ENCODE peak calls at places on chromosomes 7 and 10, in six cellular contexts. P, R, C, Z, Y and O are unnamed samples.

GRCh38 chr10:112938808-112939482 is 11.1 kb upstream of the TCF7L2 start:
- DNase-seq in P (no peak), R (no peak), C (no peak), Z (no peak), Y (no peak), O (no peak)

GRCh38 chr7:130366561-130366960 is 13.7 kb upstream of the CPA1 start:
- DNase-seq in P (no peak), R (no peak), C (no peak), Z (no peak), Y (no peak), O (no peak)

GRCh38 chr7:157803906-157804305 is 467.1 kb downstream of the DNAJB6 start:
- DNase-seq in P (no peak), R (no peak), C (no peak), Z (no peak), Y (no peak), O (no peak)

GRCh38 chr10:3528823-3529222 is 256.2 kb downstream of the KLF6 start:
- DNase-seq in P (no peak), R (no peak), C (no peak), Z (no peak), Y (no peak), O (no peak)

GRCh38 chr10:47401874-47402645 is 18.0 kb upstream of the ZNF488 start:
- DNase-seq in P (no peak), R (no peak), C (no peak), Z (no peak), Y (no peak), O (no peak)

GRCh38 chr10:112977294-112977951 is 27.4 kb downstream of the TCF7L2 start:
- DNase-seq in P (no peak), R (no peak), C (no peak), Z (no peak), Y (no peak), O (no peak)

GRCh38 chr7:159105845-159106614 is 38.6 kb downstream of the VIPR2 start:
- DNase-seq in P (no peak), R (no peak), C (no peak), Z (no peak), Y (no peak), O (no peak)

GRCh38 chr10:405648-406047 is 270.4 kb downstream of the ZMYND11 start:
- DNase-seq in P (no peak), R (no peak), C (no peak), Z (no peak), Y (no peak), O (no peak)

GRCh38 chr10:3887885-3888476 is 103.0 kb upstream of the KLF6 start:
- DNase-seq in P (no peak), R (peak; percentile 53), C (peak; percentile 49), Z (no peak), Y (no peak), O (peak; percentile 46)

GRCh38 chr10:79053081-79053434 is 15.7 kb upstream of the ZMIZ1 start:
- DNase-seq in P (no peak), R (no peak), C (no peak), Z (no peak), Y (no peak), O (no peak)

GRCh38 chr10:69498711-69499471 is 47.6 kb downstream of the TSPAN15 start:
- DNase-seq in P (no peak), R (no peak), C (no peak), Z (peak; percentile 73), Y (no peak), O (no peak)

GRCh38 chr10:7417103-7417623 is 6.3 kb upstream of the SFMBT2 start:
- DNase-seq in P (no peak), R (no peak), C (no peak), Z (no peak), Y (no peak), O (no peak)

GRCh38 chr7:41942468-41943097 is 239.7 kb upstream of the INHBA start:
- DNase-seq in P (no peak), R (no peak), C (no peak), Z (no peak), Y (no peak), O (no peak)

GRCh38 chr7:151440799-151441443 is 980 bp upstream of the CRYGN start:
- DNase-seq in P (no peak), R (no peak), C (no peak), Z (peak; percentile 76), Y (no peak), O (no peak)

GRCh38 chr10:108450280-108450679 is 1285.8 kb upstream of the SORCS1 start:
- DNase-seq in P (no peak), R (no peak), C (no peak), Z (no peak), Y (no peak), O (no peak)

GRCh38 chr10:103584216-103585010 is 90.9 kb downstream of the NEURL1 start:
- DNase-seq in P (no peak), R (peak; percentile 72), C (peak; percentile 66), Z (no peak), Y (no peak), O (peak; percentile 85)

GRCh38 chr7:136652635-136653370 is 215.6 kb upstream of the CHRM2 start:
- DNase-seq in P (no peak), R (no peak), C (no peak), Z (no peak), Y (no peak), O (no peak)

GRCh38 chr7:116802784-116803183 is 59.6 kb upstream of the CAPZA2 start:
- DNase-seq in P (no peak), R (peak; percentile 46), C (peak; percentile 33), Z (no peak), Y (peak; percentile 42), O (peak; percentile 30)

GRCh38 chr10:3224241-3224640 is 51.7 kb upstream of the PITRM1 start:
- DNase-seq in P (no peak), R (no peak), C (no peak), Z (no peak), Y (no peak), O (no peak)

GRCh38 chr10:61096056-61096455 is 152.1 kb upstream of the RHOBTB1 start:
- DNase-seq in P (no peak), R (no peak), C (no peak), Z (no peak), Y (no peak), O (no peak)

GRCh38 chr7:57343901-57344622 is 105.9 kb upstream of the ZNF716 start:
- DNase-seq in P (no peak), R (no peak), C (no peak), Z (no peak), Y (no peak), O (no peak)

GRCh38 chr10:76311752-76312699 is 880.6 kb downstream of the LRMDA start:
- DNase-seq in P (no peak), R (peak; percentile 9), C (peak; percentile 5), Z (no peak), Y (peak; percentile 49), O (peak; percentile 22)

GRCh38 chr7:106421181-106421762 is 136.5 kb upstream of the NAMPT start:
- DNase-seq in P (no peak), R (no peak), C (no peak), Z (peak; percentile 83), Y (no peak), O (no peak)

GRCh38 chr7:15684834-15685233 is 1.6 kb downstream of the MEOX2 start:
- DNase-seq in P (no peak), R (no peak), C (no peak), Z (no peak), Y (peak; percentile 8), O (no peak)

GRCh38 chr7:120916116-120916515 is 34.5 kb upstream of the ING3 start:
- DNase-seq in P (no peak), R (no peak), C (no peak), Z (no peak), Y (no peak), O (no peak)

GRCh38 chr7:137354361-137354760 is 10.8 kb upstream of the PTN start:
- DNase-seq in P (no peak), R (no peak), C (no peak), Z (no peak), Y (no peak), O (no peak)

GRCh38 chr7:118250860-118251494 is 26.5 kb downstream of the ANKRD7 start:
- DNase-seq in P (no peak), R (no peak), C (no peak), Z (no peak), Y (no peak), O (no peak)
- TF ChIP-seq CTCF in P (peak; percentile 8), R (no peak), C (no peak), Z (no peak), Y (peak; percentile 3), O (no peak)

GRCh38 chr10:123252779-123253178 is 98.6 kb downstream of the BUB3 start:
- DNase-seq in P (no peak), R (no peak), C (no peak), Z (no peak), Y (no peak), O (no peak)
- TF ChIP-seq CTCF in P (no peak), R (no peak), C (no peak), Z (no peak), Y (no peak), O (no peak)

DNA sequence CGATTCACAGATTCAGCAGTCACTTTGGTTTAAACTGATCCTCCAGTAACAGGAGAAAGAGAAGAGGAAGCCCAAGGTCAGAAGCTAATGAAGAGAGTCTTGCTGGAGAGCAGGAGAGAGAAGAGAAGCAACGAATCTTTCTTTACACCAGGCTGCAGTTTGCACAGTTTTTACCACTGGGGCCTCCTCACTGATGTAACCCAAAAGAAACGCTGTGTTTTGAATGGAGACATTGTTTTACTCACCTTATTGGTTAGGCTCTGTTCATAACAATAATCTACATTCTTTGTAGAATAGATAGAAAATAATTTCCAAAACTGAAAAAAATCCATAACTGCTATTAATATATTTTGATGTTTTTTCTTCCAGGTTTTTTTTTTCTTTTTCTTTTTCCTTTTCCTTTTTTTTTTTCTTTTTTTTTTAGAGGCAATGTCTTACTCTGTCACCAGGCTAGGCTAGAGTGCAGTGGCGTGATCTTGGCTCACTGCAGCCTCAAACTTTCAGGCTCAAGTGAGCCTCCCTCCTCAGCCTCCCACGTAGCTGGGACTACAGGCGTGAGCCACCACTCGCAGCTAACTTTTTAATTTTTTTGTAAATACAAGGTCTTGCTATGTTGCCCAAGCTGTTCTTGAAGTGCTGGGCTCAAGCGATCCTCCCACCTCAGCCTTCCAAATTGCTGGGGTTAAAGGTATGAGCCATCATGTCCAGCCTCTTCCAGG is 27.6 kb downstream of the LYZL1 start:
- DNase-seq in P (no peak), R (no peak), C (no peak), Z (no peak), Y (no peak), O (no peak)
- TF ChIP-seq CTCF in P (no peak), R (no peak), C (no peak), Z (no peak), Y (no peak), O (no peak)

GRCh38 chr7:124667754-124668153 is 97.8 kb downstream of the GPR37 start:
- DNase-seq in P (no peak), R (no peak), C (no peak), Z (no peak), Y (no peak), O (no peak)

GRCh38 chr7:124667312-124667711 is 98.3 kb downstream of the GPR37 start:
- DNase-seq in P (no peak), R (no peak), C (no peak), Z (no peak), Y (no peak), O (no peak)

GRCh38 chr7:124662372-124662771 is 103.2 kb downstream of the GPR37 start:
- DNase-seq in P (no peak), R (no peak), C (no peak), Z (no peak), Y (no peak), O (no peak)

DNA sequence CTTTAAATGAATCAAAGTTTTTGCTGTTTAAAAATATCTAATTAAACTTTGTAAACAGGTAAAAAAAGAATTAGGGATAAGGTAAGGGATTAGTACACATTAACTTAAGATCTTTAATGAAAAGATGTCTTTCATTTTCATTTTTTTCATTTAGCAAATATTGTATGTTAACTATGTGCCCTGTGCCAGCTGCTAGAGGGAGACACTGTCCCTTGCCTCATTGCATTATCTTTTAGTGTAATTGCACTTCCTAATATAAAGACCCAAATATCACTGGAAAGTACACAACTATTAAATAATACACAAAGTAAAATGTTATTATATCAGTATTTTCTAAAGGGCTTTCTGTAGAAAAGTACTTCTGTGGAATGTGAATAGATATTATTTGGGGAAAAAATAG is 102.7 kb downstream of the GPR37 start:
- DNase-seq in P (no peak), R (no peak), C (no peak), Z (no peak), Y (no peak), O (no peak)
- TF ChIP-seq CTCF in P (no peak), R (no peak), C (no peak), Z (no peak), Y (no peak), O (no peak)